ENCODE peak calls at places on chromosome 22, in nine cellular contexts. N is NCI-H1048; S is endothelial cell; A is stimulated activated CD4-positive, alpha-beta T cell treated with anti-CD3 and anti-CD28 coated beads, Interleukin-12 subunit alpha, Interleukin-12 subunit beta, amount 100 ng/mL, for 4 hours; I is foreskin fibroblast; M is stimulated activated CD8-positive, alpha-beta memory T cell treated with anti-CD3 and anti-CD28 coated beads, Interleukin-15, amount 100 ng/mL, for 1 hour; Y is aorta; E is HEK293T; K is HuH-7. R is an unnamed sample.

GRCh38 chr22:27260087-27260730 is 541.3 kb downstream of the MN1 start:
- DNase-seq in M (no peak), N (no peak), S (no peak), K (no peak), Y (no peak), I (no peak), E (no peak), A (no peak), R (peak)

GRCh38 chr22:22168190-22168940 is 76.2 kb upstream of the VPREB1 start:
- DNase-seq in I (peak), A (no peak), K (no peak), E (no peak), M (no peak), Y (no peak), N (no peak), S (no peak), R (peak)

GRCh38 chr22:19193879-19194278 is 15.3 kb upstream of the SLC25A1 start:
- DNase-seq in N (no peak), E (no peak), Y (peak), A (no peak), I (no peak), S (no peak), K (no peak), M (no peak), R (no peak)

GRCh38 chr22:30423296-30423958 is 2.1 kb upstream of the MTFP1 start:
- DNase-seq in A (peak), I (no peak), S (peak), E (no peak), K (peak), N (no peak), M (no peak), Y (peak), R (peak)

GRCh38 chr22:46050916-46051614 is 74.1 kb upstream of the WNT7B start:
- DNase-seq in K (no peak), I (no peak), E (no peak), N (no peak), A (no peak), Y (peak), S (no peak), M (no peak), R (no peak)

GRCh38 chr22:28989035-28989464 is 72.6 kb downstream of the C22orf31 start:
- DNase-seq in S (no peak), Y (no peak), K (no peak), A (peak), M (no peak), I (no peak), N (no peak), E (no peak), R (peak)

GRCh38 chr22:17237031-17237668 is 17.9 kb upstream of the ADA2 start:
- DNase-seq in K (no peak), N (no peak), S (no peak), E (no peak), Y (no peak), A (no peak), I (no peak), M (no peak), R (no peak)

GRCh38 chr22:35959121-35959800 is 69.4 kb downstream of the RBFOX2 start:
- DNase-seq in M (no peak), Y (no peak), I (no peak), N (no peak), K (no peak), S (no peak), A (no peak), E (no peak), R (no peak)

GRCh38 chr22:30204015-30204741 is 42.4 kb downstream of the LIF start:
- DNase-seq in S (no peak), Y (no peak), I (no peak), A (no peak), M (no peak), K (no peak), E (no peak), N (no peak), R (no peak)

GRCh38 chr22:48712558-48712957 is 1115.1 kb downstream of the BRD1 start:
- DNase-seq in A (no peak), S (no peak), M (no peak), K (no peak), Y (peak), I (no peak), E (no peak), N (no peak), R (no peak)

GRCh38 chr22:28021116-28021997 is 102.3 kb upstream of the PITPNB start:
- DNase-seq in K (no peak), Y (peak), E (no peak), I (no peak), N (no peak), M (no peak), S (no peak), A (no peak), R (no peak)

GRCh38 chr22:49008682-49009235 is 818.9 kb downstream of the BRD1 start:
- DNase-seq in K (no peak), M (no peak), Y (peak), A (no peak), I (no peak), E (no peak), N (no peak), S (no peak), R (no peak)

GRCh38 chr22:41893591-41894375 is 21.1 kb downstream of the SHISA8 start:
- DNase-seq in A (no peak), N (no peak), S (no peak), Y (peak), K (no peak), M (no peak), E (no peak), I (no peak), R (no peak)

GRCh38 chr22:19483481-19484244 is 3.9 kb downstream of the CDC45 start:
- DNase-seq in I (peak), Y (no peak), A (no peak), S (no peak), M (no peak), N (no peak), K (no peak), E (no peak), R (no peak)

GRCh38 chr22:43996981-43997265 is 27.2 kb upstream of the PARVB start:
- DNase-seq in A (no peak), E (no peak), S (no peak), M (no peak), I (no peak), Y (no peak), N (no peak), K (no peak), R (peak)

GRCh38 chr22:33569547-33569946 is 350.7 kb downstream of the LARGE1 start:
- DNase-seq in E (no peak), I (no peak), A (no peak), K (no peak), S (no peak), Y (no peak), N (no peak), M (no peak), R (peak)

GRCh38 chr22:17785185-17786184 is 11.2 kb upstream of the BID start:
- DNase-seq in K (peak), A (peak), Y (no peak), S (peak), E (peak), N (peak), M (peak), I (no peak), R (peak)

GRCh38 chr22:46867106-46867505 is 104.7 kb downstream of the TBC1D22A start:
- DNase-seq in A (no peak), I (peak), M (no peak), E (no peak), Y (no peak), N (no peak), K (no peak), S (no peak), R (no peak)

GRCh38 chr22:29158546-29158945 is 47.1 kb upstream of the EMID1 start:
- DNase-seq in A (no peak), S (no peak), E (no peak), I (no peak), Y (no peak), K (no peak), M (no peak), N (no peak), R (no peak)

GRCh38 chr22:21726650-21727049 is 8.9 kb downstream of the YPEL1 start:
- DNase-seq in Y (no peak), E (peak), K (peak), N (no peak), S (peak), M (no peak), I (no peak), A (no peak), R (peak)

GRCh38 chr22:37815593-37815992 is 7.6 kb upstream of the GALR3 start:
- DNase-seq in S (no peak), M (no peak), E (no peak), Y (no peak), N (no peak), A (no peak), I (no peak), K (no peak), R (no peak)

GRCh38 chr22:37020192-37020479 is 594 bp downstream of the MPST start:
- DNase-seq in I (peak), A (no peak), Y (peak), E (peak), N (no peak), K (no peak), M (no peak), S (no peak), R (no peak)

GRCh38 chr22:33519140-33519973 is 400.9 kb downstream of the LARGE1 start:
- DNase-seq in K (peak), E (peak), Y (no peak), M (no peak), A (no peak), S (peak), N (peak), I (no peak), R (peak)

GRCh38 chr22:47793304-47794101 is 1031.1 kb downstream of the TBC1D22A start:
- DNase-seq in S (no peak), A (no peak), N (no peak), M (no peak), I (no peak), Y (no peak), E (no peak), K (no peak), R (no peak)

GRCh38 chr22:20153945-20154344 is 3.1 kb upstream of the CCDC188 start:
- DNase-seq in Y (no peak), M (no peak), N (no peak), K (peak), S (no peak), I (no peak), E (no peak), A (no peak), R (peak)

GRCh38 chr22:44360686-44361381 is 48.1 kb upstream of the SHISAL1 start:
- DNase-seq in K (no peak), S (no peak), I (peak), Y (peak), E (no peak), N (no peak), A (no peak), M (no peak), R (peak)

GRCh38 chr22:45877651-45878050 is 99.3 kb downstream of the WNT7B start:
- DNase-seq in Y (peak), M (no peak), E (no peak), K (no peak), A (no peak), I (no peak), N (no peak), S (no peak), R (no peak)

GRCh38 chr22:46479046-46479445 is 58.4 kb downstream of the CELSR1 start:
- DNase-seq in I (no peak), E (no peak), K (no peak), N (no peak), Y (no peak), A (no peak), S (no peak), M (no peak), R (no peak)

GRCh38 chr22:48820481-48821345 is 1007.0 kb downstream of the BRD1 start:
- DNase-seq in E (no peak), K (no peak), S (no peak), I (no peak), M (no peak), A (no peak), N (no peak), Y (no peak), R (peak)

GRCh38 chr22:27978875-27979274 is 59.8 kb upstream of the PITPNB start:
- DNase-seq in N (no peak), I (no peak), E (no peak), K (no peak), M (no peak), S (no peak), Y (no peak), A (no peak), R (no peak)

GRCh38 chr22:49023161-49023878 is 804.4 kb downstream of the BRD1 start:
- DNase-seq in S (no peak), K (no peak), I (no peak), A (no peak), Y (peak), E (no peak), M (no peak), N (no peak), R (no peak)

GRCh38 chr22:32448980-32449379 is 15.3 kb downstream of the BPIFC start:
- DNase-seq in M (no peak), S (no peak), E (no peak), K (no peak), Y (no peak), I (no peak), A (no peak), N (no peak), R (no peak)

GRCh38 chr22:30591588-30592359 is at the start of gene PES1:
- DNase-seq in K (peak), A (peak), M (peak), Y (peak), I (peak), S (peak), E (peak), N (peak), R (peak)

GRCh38 chr22:48885271-48885918 is 942.3 kb downstream of the BRD1 start:
- DNase-seq in Y (peak), A (no peak), I (no peak), S (no peak), E (no peak), N (no peak), K (no peak), M (no peak), R (no peak)

GRCh38 chr22:27192135-27192900 is 534.9 kb downstream of the MIAT start:
- DNase-seq in K (no peak), Y (no peak), A (no peak), N (no peak), M (no peak), E (no peak), I (no peak), S (no peak), R (no peak)

GRCh38 chr22:19959587-19960490 is 18.2 kb upstream of the TXNRD2 start:
- DNase-seq in A (no peak), N (no peak), K (no peak), I (no peak), Y (peak), S (no peak), M (no peak), E (no peak), R (no peak)

GRCh38 chr22:44305888-44306287 is 6.9 kb downstream of the SHISAL1 start:
- DNase-seq in Y (no peak), K (no peak), A (no peak), S (no peak), N (no peak), I (no peak), M (no peak), E (no peak), R (no peak)

GRCh38 chr22:45867118-45867905 is 109.7 kb downstream of the WNT7B start:
- DNase-seq in K (no peak), N (no peak), A (no peak), Y (peak), E (no peak), M (no peak), I (no peak), S (peak), R (peak)

GRCh38 chr22:45996241-45997076 is 19.5 kb upstream of the WNT7B start:
- DNase-seq in M (no peak), K (no peak), A (no peak), I (peak), N (no peak), S (no peak), E (no peak), Y (peak), R (no peak)

R was measured in GM23338.